ENCODE peak calls at places on chromosomes 13 and 19, in nine cellular contexts. One of them, this sample, is unnamed.

GRCh38 chr13:50912851-50913250 is 3.3 kb downstream of the RNASEH2B start:
- DNase-seq in stimulated activated CD8-positive, alpha-beta memory T cell treated with anti-CD3 and anti-CD28 coated beads, Interleukin-15, amount 100 ng/mL, for 4 hours: no peak
- DNase-seq in activated CD4-positive, alpha-beta T cell treated with anti-CD3 and anti-CD28 coated beads for 48 hours: no peak
- DNase-seq in Right ventricle myocardium superior: no peak
- DNase-seq in aorta: no peak
- DNase-seq in RWPE2: no peak
- DNase-seq in activated CD8-positive, alpha-beta memory T cell treated with anti-CD3 and anti-CD28 coated beads for 1 hour: no peak
- DNase-seq in H1: no peak
- DNase-seq in neuronal stem cell: no peak
- DNase-seq in this sample: no peak

GRCh38 chr13:36329355-36329754 is 16.8 kb downstream of the SPART start:
- DNase-seq in activated CD8-positive, alpha-beta memory T cell treated with anti-CD3 and anti-CD28 coated beads for 1 hour: no peak
- DNase-seq in activated CD4-positive, alpha-beta T cell treated with anti-CD3 and anti-CD28 coated beads for 48 hours: no peak
- DNase-seq in stimulated activated CD8-positive, alpha-beta memory T cell treated with anti-CD3 and anti-CD28 coated beads, Interleukin-15, amount 100 ng/mL, for 4 hours: no peak
- DNase-seq in H1: no peak
- DNase-seq in aorta: no peak
- DNase-seq in Right ventricle myocardium superior: no peak
- DNase-seq in neuronal stem cell: no peak
- DNase-seq in RWPE2: no peak
- DNase-seq in this sample: peak

GRCh38 chr19:7170983-7171382 is 101.5 kb downstream of the ZNF557 start:
- DNase-seq in RWPE2: no peak
- DNase-seq in Right ventricle myocardium superior: no peak
- DNase-seq in neuronal stem cell: no peak
- DNase-seq in H1: no peak
- DNase-seq in activated CD8-positive, alpha-beta memory T cell treated with anti-CD3 and anti-CD28 coated beads for 1 hour: no peak
- DNase-seq in stimulated activated CD8-positive, alpha-beta memory T cell treated with anti-CD3 and anti-CD28 coated beads, Interleukin-15, amount 100 ng/mL, for 4 hours: no peak
- DNase-seq in aorta: no peak
- DNase-seq in activated CD4-positive, alpha-beta T cell treated with anti-CD3 and anti-CD28 coated beads for 48 hours: no peak
- DNase-seq in this sample: no peak

GRCh38 chr13:38688674-38689073 is 1.8 kb downstream of the FREM2 start:
- DNase-seq in aorta: no peak
- DNase-seq in activated CD8-positive, alpha-beta memory T cell treated with anti-CD3 and anti-CD28 coated beads for 1 hour: no peak
- DNase-seq in activated CD4-positive, alpha-beta T cell treated with anti-CD3 and anti-CD28 coated beads for 48 hours: no peak
- DNase-seq in neuronal stem cell: no peak
- DNase-seq in H1: no peak
- DNase-seq in Right ventricle myocardium superior: peak
- DNase-seq in RWPE2: peak
- DNase-seq in stimulated activated CD8-positive, alpha-beta memory T cell treated with anti-CD3 and anti-CD28 coated beads, Interleukin-15, amount 100 ng/mL, for 4 hours: no peak
- DNase-seq in this sample: no peak

GRCh38 chr19:38004505-38005223 is 97.7 kb downstream of the SIPA1L3 start:
- DNase-seq in activated CD4-positive, alpha-beta T cell treated with anti-CD3 and anti-CD28 coated beads for 48 hours: peak
- DNase-seq in RWPE2: peak
- DNase-seq in neuronal stem cell: peak
- DNase-seq in activated CD8-positive, alpha-beta memory T cell treated with anti-CD3 and anti-CD28 coated beads for 1 hour: no peak
- DNase-seq in H1: peak
- DNase-seq in Right ventricle myocardium superior: peak
- DNase-seq in aorta: peak
- DNase-seq in stimulated activated CD8-positive, alpha-beta memory T cell treated with anti-CD3 and anti-CD28 coated beads, Interleukin-15, amount 100 ng/mL, for 4 hours: no peak
- DNase-seq in this sample: peak

GRCh38 chr19:47863514-47863936 is 4.5 kb downstream of the TPRX2 start:
- DNase-seq in stimulated activated CD8-positive, alpha-beta memory T cell treated with anti-CD3 and anti-CD28 coated beads, Interleukin-15, amount 100 ng/mL, for 4 hours: peak
- DNase-seq in aorta: peak
- DNase-seq in Right ventricle myocardium superior: peak
- DNase-seq in neuronal stem cell: peak
- DNase-seq in activated CD4-positive, alpha-beta T cell treated with anti-CD3 and anti-CD28 coated beads for 48 hours: peak
- DNase-seq in H1: peak
- DNase-seq in RWPE2: peak
- DNase-seq in activated CD8-positive, alpha-beta memory T cell treated with anti-CD3 and anti-CD28 coated beads for 1 hour: peak
- DNase-seq in this sample: peak

GRCh38 chr13:68125087-68125480 is 894.9 kb upstream of the PCDH9 start:
- DNase-seq in Right ventricle myocardium superior: no peak
- DNase-seq in activated CD4-positive, alpha-beta T cell treated with anti-CD3 and anti-CD28 coated beads for 48 hours: no peak
- DNase-seq in neuronal stem cell: no peak
- DNase-seq in RWPE2: no peak
- DNase-seq in stimulated activated CD8-positive, alpha-beta memory T cell treated with anti-CD3 and anti-CD28 coated beads, Interleukin-15, amount 100 ng/mL, for 4 hours: no peak
- DNase-seq in H1: no peak
- DNase-seq in aorta: no peak
- DNase-seq in activated CD8-positive, alpha-beta memory T cell treated with anti-CD3 and anti-CD28 coated beads for 1 hour: no peak
- DNase-seq in this sample: no peak

GRCh38 chr19:43782689-43783231 is 2.0 kb upstream of the KCNN4 start:
- DNase-seq in stimulated activated CD8-positive, alpha-beta memory T cell treated with anti-CD3 and anti-CD28 coated beads, Interleukin-15, amount 100 ng/mL, for 4 hours: no peak
- DNase-seq in neuronal stem cell: no peak
- DNase-seq in activated CD4-positive, alpha-beta T cell treated with anti-CD3 and anti-CD28 coated beads for 48 hours: no peak
- DNase-seq in activated CD8-positive, alpha-beta memory T cell treated with anti-CD3 and anti-CD28 coated beads for 1 hour: no peak
- DNase-seq in H1: no peak
- DNase-seq in aorta: no peak
- DNase-seq in RWPE2: no peak
- DNase-seq in Right ventricle myocardium superior: no peak
- DNase-seq in this sample: no peak

GRCh38 chr13:98816406-98816805 is 63.9 kb upstream of the SLC15A1 start:
- DNase-seq in activated CD4-positive, alpha-beta T cell treated with anti-CD3 and anti-CD28 coated beads for 48 hours: no peak
- DNase-seq in stimulated activated CD8-positive, alpha-beta memory T cell treated with anti-CD3 and anti-CD28 coated beads, Interleukin-15, amount 100 ng/mL, for 4 hours: no peak
- DNase-seq in H1: no peak
- DNase-seq in neuronal stem cell: no peak
- DNase-seq in aorta: no peak
- DNase-seq in activated CD8-positive, alpha-beta memory T cell treated with anti-CD3 and anti-CD28 coated beads for 1 hour: no peak
- DNase-seq in RWPE2: no peak
- DNase-seq in Right ventricle myocardium superior: no peak
- DNase-seq in this sample: no peak

This sample was measured in retinal pigment epithelial cell.